ENCODE peak calls at places on chromosomes 6 and 20, in seven cellular contexts. Y, G, A, Q, I, C and S are unnamed samples.

GRCh38 chr20:61875221-61875885 is 190.3 kb downstream of the TAF4 start:
- DNase-seq in A (no peak), G (no peak), Y (no peak), I (no peak), C (no peak), Q (no peak), S (no peak)

GRCh38 chr6:72952808-72953630 is 272.3 kb downstream of the KHDC1L start:
- DNase-seq in G (peak), C (peak), A (no peak), I (no peak), Y (no peak), Q (no peak), S (no peak)

GRCh38 chr20:1569417-1569861 is 11.9 kb upstream of the SIRPD start:
- DNase-seq in Q (peak), I (no peak), Y (no peak), C (peak), G (peak), A (no peak), S (peak)

GRCh38 chr6:170316071-170316470 is 9.5 kb downstream of the FAM120B start:
- DNase-seq in G (no peak), Y (no peak), C (no peak), I (no peak), Q (no peak), A (no peak), S (peak)

GRCh38 chr6:115783402-115784061 is 277.2 kb downstream of the FRK start:
- DNase-seq in C (peak), Y (no peak), I (no peak), G (peak), Q (no peak), A (no peak), S (no peak)

GRCh38 chr6:109083657-109084056 is 11.0 kb downstream of the SESN1 start:
- DNase-seq in Q (no peak), A (no peak), C (no peak), Y (no peak), G (no peak), I (no peak), S (no peak)

GRCh38 chr6:1004885-1005635 is 306.8 kb upstream of the FOXQ1 start:
- DNase-seq in C (no peak), Q (no peak), G (no peak), Y (no peak), I (no peak), A (no peak), S (peak)

GRCh38 chr20:25009218-25010145 is 16.9 kb upstream of the APMAP start:
- DNase-seq in A (no peak), I (no peak), Y (no peak), Q (peak), C (no peak), G (no peak), S (no peak)

GRCh38 chr20:1273366-1273765 is 7.3 kb downstream of the SNPH start:
- DNase-seq in Q (no peak), G (no peak), C (no peak), I (no peak), Y (no peak), A (no peak), S (no peak)

GRCh38 chr6:55033021-55033546 is 141.2 kb upstream of the HCRTR2 start:
- DNase-seq in G (peak), C (no peak), Y (no peak), Q (peak), A (no peak), I (no peak), S (no peak)

GRCh38 chr6:75024796-75025195 is 181.1 kb downstream of the COL12A1 start:
- DNase-seq in A (no peak), G (peak), Q (no peak), I (no peak), Y (no peak), C (no peak), S (peak)

GRCh38 chr6:34029489-34030280 is 116.2 kb downstream of the GRM4 start:
- DNase-seq in I (no peak), G (no peak), Q (no peak), C (no peak), Y (no peak), A (no peak), S (no peak)

GRCh38 chr6:132161283-132161682 is 210.1 kb upstream of the CCN2 start:
- DNase-seq in Y (no peak), G (peak), A (no peak), I (no peak), C (peak), Q (peak), S (peak)

GRCh38 chr6:36848658-36849441 is 9.6 kb upstream of the CPNE5 start:
- DNase-seq in I (no peak), Q (no peak), Y (no peak), A (peak), C (peak), G (no peak), S (no peak)

GRCh38 chr6:113361014-113361645 is 496.0 kb upstream of the MARCKS start:
- DNase-seq in G (peak), Q (peak), Y (no peak), I (no peak), A (no peak), C (peak), S (peak)

GRCh38 chr6:47241742-47242482 is 67.8 kb downstream of the TNFRSF21 start:
- DNase-seq in G (no peak), A (no peak), Q (peak), Y (no peak), C (peak), I (no peak), S (peak)

GRCh38 chr20:49794336-49795124 is 18.1 kb upstream of the SLC9A8 start:
- DNase-seq in Y (no peak), I (no peak), Q (peak), C (no peak), G (no peak), A (no peak), S (no peak)

GRCh38 chr20:20248620-20249200 is 119.2 kb upstream of the INSM1 start:
- DNase-seq in G (no peak), C (no peak), Q (no peak), A (no peak), Y (no peak), I (peak), S (no peak)

GRCh38 chr20:21338291-21338690 is 35.2 kb downstream of the XRN2 start:
- DNase-seq in Q (no peak), I (no peak), A (no peak), C (no peak), G (no peak), Y (no peak), S (no peak)

GRCh38 chr6:5361371-5361770 is 100.1 kb downstream of the FARS2 start:
- DNase-seq in A (no peak), Q (peak), Y (no peak), I (no peak), C (peak), G (peak), S (no peak)
- H3K4me3 ChIP-seq in A (no peak), Q (no peak), Y (no peak), I (no peak), C (no peak), G (no peak), S (no peak)

GRCh38 chr6:139374357-139375238 is at the start of gene CITED2:
- DNase-seq in Y (peak), A (peak), I (peak), G (peak), C (peak), Q (peak), S (peak)
- TF ChIP-seq CTCF in Y (no peak), A (peak), I (no peak), G (no peak), C (peak), Q (peak), S (peak)

GRCh38 chr6:158942349-158942748 is 57.7 kb downstream of the RSPH3 start:
- DNase-seq in A (no peak), G (no peak), I (no peak), Y (no peak), Q (no peak), C (no peak), S (no peak)

GRCh38 chr6:158938220-158938619 is 61.8 kb downstream of the RSPH3 start:
- DNase-seq in Q (no peak), I (no peak), A (no peak), C (no peak), Y (no peak), G (no peak), S (no peak)

GRCh38 chr6:158939255-158940170 is 60.5 kb downstream of the RSPH3 start:
- DNase-seq in Y (no peak), A (no peak), C (no peak), Q (no peak), I (peak), G (no peak), S (no peak)

GRCh38 chr6:158941246-158941645 is 58.8 kb downstream of the RSPH3 start:
- DNase-seq in C (no peak), Y (no peak), I (no peak), G (no peak), Q (no peak), A (no peak), S (no peak)

GRCh38 chr6:158938811-158939254 is 61.2 kb downstream of the RSPH3 start:
- DNase-seq in Q (peak), G (no peak), C (no peak), A (no peak), Y (no peak), I (no peak), S (no peak)
- H3K4me3 ChIP-seq in Q (peak), G (peak), C (peak), A (no peak), Y (no peak), I (peak), S (peak)

DNA sequence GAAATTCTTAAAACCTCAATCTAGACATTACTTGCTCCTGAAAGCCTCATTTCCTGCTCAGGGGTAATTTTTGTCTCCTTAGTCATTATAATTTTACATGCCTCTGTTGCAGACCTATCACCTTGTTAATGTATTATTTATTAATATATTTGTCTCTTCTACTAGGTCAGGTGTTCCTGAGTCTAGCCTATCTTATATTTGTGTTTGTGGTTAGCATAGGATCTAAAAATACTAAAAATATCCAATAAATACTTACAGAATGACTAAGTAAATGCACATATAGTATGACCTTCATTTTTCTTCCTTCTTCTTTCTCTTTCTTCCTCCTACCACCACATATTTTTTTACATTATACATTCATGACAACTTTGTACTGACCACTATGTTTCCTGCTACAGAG is 268.9 kb upstream of the HS3ST5 start:
- DNase-seq in Y (no peak), A (no peak), C (no peak), G (no peak), I (no peak), Q (no peak), S (no peak)
- TF ChIP-seq CTCF in Y (no peak), A (no peak), C (no peak), G (no peak), I (no peak), Q (no peak), S (no peak)

GRCh38 chr6:42047790-42048405 is 2.4 kb upstream of the TAF8 start:
- DNase-seq in G (no peak), Q (no peak), A (peak), Y (no peak), C (no peak), I (no peak), S (no peak)

GRCh38 chr6:42049116-42049809 is 1.1 kb upstream of the TAF8 start:
- DNase-seq in Q (no peak), C (no peak), G (no peak), A (peak), Y (no peak), I (peak), S (no peak)

GRCh38 chr6:42045538-42046460 is 4.5 kb upstream of the TAF8 start:
- DNase-seq in Y (peak), C (peak), G (peak), I (peak), Q (peak), A (peak), S (peak)

GRCh38 chr6:42046491-42047219 is 3.7 kb upstream of the TAF8 start:
- DNase-seq in Y (no peak), I (no peak), A (no peak), C (peak), Q (peak), G (peak), S (peak)

DNA sequence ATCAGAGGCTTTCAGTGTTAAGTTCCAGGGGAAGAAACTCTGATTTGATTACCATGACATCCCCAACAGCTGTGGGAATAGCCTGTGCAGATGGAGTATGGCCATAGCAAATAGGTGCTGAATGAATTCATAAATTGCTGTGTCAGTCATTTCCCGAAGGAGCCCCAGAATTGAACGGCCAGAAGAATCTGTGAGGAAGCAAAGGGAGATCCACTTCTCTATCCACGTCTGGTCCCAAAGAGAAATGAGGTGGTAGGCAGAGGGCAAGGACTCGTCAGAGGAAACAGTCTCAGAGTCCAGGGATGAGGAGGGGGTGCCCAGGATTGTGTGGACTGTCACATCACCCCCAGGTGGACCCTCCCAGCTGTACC is 3.1 kb upstream of the TAF8 start:
- DNase-seq in C (no peak), A (no peak), Q (no peak), Y (no peak), G (no peak), I (no peak), S (no peak)
- H3K4me3 ChIP-seq in C (peak), A (peak), Q (no peak), Y (no peak), G (no peak), I (no peak), S (peak)

GRCh38 chr6:167462913-167463312 is 138.0 kb downstream of the TTLL2 start:
- DNase-seq in G (no peak), C (no peak), Y (no peak), I (no peak), Q (no peak), A (no peak), S (no peak)
- TF ChIP-seq CTCF in G (no peak), C (no peak), Y (no peak), I (no peak), Q (no peak), A (no peak), S (no peak)

GRCh38 chr6:135940783-135941182 is 89.3 kb downstream of the PDE7B start:
- DNase-seq in A (no peak), G (no peak), Y (no peak), C (no peak), Q (no peak), I (no peak), S (no peak)

GRCh38 chr6:135936606-135937005 is 85.1 kb downstream of the PDE7B start:
- DNase-seq in Q (peak), G (peak), Y (no peak), A (no peak), I (no peak), C (peak), S (peak)

GRCh38 chr6:135939216-135939610 is 87.7 kb downstream of the PDE7B start:
- DNase-seq in G (no peak), C (no peak), Y (no peak), A (peak), Q (no peak), I (no peak), S (no peak)

GRCh38 chr6:135937126-135937525 is 85.6 kb downstream of the PDE7B start:
- DNase-seq in G (no peak), C (no peak), A (no peak), Q (no peak), I (no peak), Y (no peak), S (no peak)

GRCh38 chr6:135938588-135939215 is 87.2 kb downstream of the PDE7B start:
- DNase-seq in Q (peak), A (peak), C (peak), G (peak), Y (no peak), I (no peak), S (peak)
- H3K4me3 ChIP-seq in Q (no peak), A (peak), C (no peak), G (peak), Y (no peak), I (no peak), S (no peak)